ENCODE peak calls at places on chromosomes 4 and X, in seven cellular contexts. F is GM12865; D is right atrium auricular region; V is mesothelial cell of epicardium; Y is heart right ventricle; M is activated CD8-positive, alpha-beta T cell treated with anti-CD3 and anti-CD28 coated beads for 36 hours; C is fibroblast of pulmonary artery. R is an unnamed sample.

GRCh38 chr4:184237612-184238011 is 19.9 kb upstream of the ENPP6 start:
- DNase-seq in Y (no peak), M (peak; percentile 85), C (no peak), V (no peak), D (no peak), F (no peak), R (no peak)

GRCh38 chr4:90495936-90496335 is 368.7 kb downstream of the CCSER1 start:
- DNase-seq in D (no peak), C (no peak), F (no peak), M (no peak), Y (no peak), V (no peak), R (no peak)

GRCh38 chr4:152573861-152574260 is 38.0 kb upstream of the FBXW7 start:
- DNase-seq in Y (no peak), D (no peak), F (no peak), C (no peak), V (no peak), M (no peak), R (no peak)

GRCh38 chr4:2007804-2008670 is 737 bp downstream of the NELFA start:
- DNase-seq in Y (no peak), V (no peak), F (no peak), M (peak; percentile 23), D (no peak), C (peak; percentile 13), R (peak; percentile 45)

GRCh38 chrX:23331701-23332100 is 2.9 kb upstream of the PTCHD1 start:
- DNase-seq in V (no peak), Y (no peak), M (no peak), C (no peak), D (no peak), F (no peak), R (no peak)

GRCh38 chr4:116015062-116015461 is 901.6 kb upstream of the NDST4 start:
- DNase-seq in Y (no peak), F (no peak), V (no peak), M (no peak), C (no peak), D (no peak), R (no peak)

GRCh38 chr4:18934197-18934596 is 912.6 kb upstream of the LCORL start:
- DNase-seq in F (no peak), C (no peak), D (no peak), M (no peak), V (no peak), Y (no peak), R (no peak)

GRCh38 chr4:141307241-141307689 is 86.6 kb downstream of the ZNF330 start:
- DNase-seq in C (peak; percentile 74), D (peak; percentile 63), M (peak; percentile 90), Y (peak; percentile 24), V (peak; percentile 48), F (peak; percentile 98), R (peak; percentile 83)

GRCh38 chrX:76919761-76920160 is 492.3 kb downstream of the MAGEE1 start:
- DNase-seq in F (peak; percentile 37), C (no peak), D (no peak), V (no peak), Y (no peak), M (no peak), R (no peak)

GRCh38 chr4:116358633-116359222 is 726.6 kb downstream of the TRAM1L1 start:
- DNase-seq in F (peak; percentile 87), M (peak; percentile 48), V (no peak), C (peak; percentile 65), D (peak; percentile 56), Y (no peak), R (peak; percentile 52)

GRCh38 chrX:19747672-19748610 is 139.5 kb downstream of the SH3KBP1 start:
- DNase-seq in C (no peak), M (peak; percentile 85), Y (peak; percentile 15), F (peak; percentile 86), D (no peak), V (no peak), R (no peak)

GRCh38 chr4:108611360-108611759 is 9.0 kb upstream of the RPL34 start:
- DNase-seq in Y (no peak), F (no peak), M (no peak), D (no peak), C (peak; percentile 63), V (no peak), R (no peak)

GRCh38 chr4:94290245-94290644 is 52.4 kb downstream of the HPGDS start:
- DNase-seq in Y (no peak), M (no peak), F (no peak), D (no peak), V (no peak), C (peak; percentile 10), R (no peak)
- TF ChIP-seq CTCF in Y (no peak), M (no peak), F (no peak), D (no peak), V (no peak), C (peak; percentile 17), R (no peak)

GRCh38 chr4:37891221-37892159 is 606 bp downstream of the TBC1D1 start:
- DNase-seq in Y (no peak), C (no peak), D (no peak), M (peak; percentile 88), V (peak; percentile 47), F (peak; percentile 93), R (peak; percentile 80)
- TF ChIP-seq CTCF in Y (no peak), C (no peak), D (peak; percentile 30), M (no peak), V (no peak), F (no peak), R (no peak)

GRCh38 chr4:137980641-137981040 is 261.5 kb downstream of the SLC7A11 start:
- DNase-seq in V (no peak), Y (no peak), M (no peak), F (no peak), D (no peak), C (no peak), R (no peak)

GRCh38 chr4:137981277-137981676 is 260.9 kb downstream of the SLC7A11 start:
- DNase-seq in Y (no peak), C (peak; percentile 49), M (no peak), V (no peak), D (no peak), F (no peak), R (no peak)
- TF ChIP-seq CTCF in Y (no peak), C (peak; percentile 24), M (no peak), V (no peak), D (no peak), F (no peak), R (no peak)

GRCh38 chr4:7917669-7918068 is 22.0 kb downstream of the AFAP1 start:
- DNase-seq in M (no peak), Y (no peak), F (no peak), D (no peak), V (no peak), C (no peak), R (no peak)
- TF ChIP-seq CTCF in M (no peak), Y (no peak), F (no peak), D (no peak), V (no peak), C (peak; percentile 3), R (no peak)

GRCh38 chr4:126051709-126052424 is 737.1 kb downstream of the FAT4 start:
- DNase-seq in F (no peak), Y (no peak), V (no peak), C (peak; percentile 89), D (no peak), M (no peak), R (no peak)
- TF ChIP-seq CTCF in F (no peak), Y (no peak), V (no peak), C (peak; percentile 52), D (peak; percentile 24), M (no peak), R (no peak)

DNA sequence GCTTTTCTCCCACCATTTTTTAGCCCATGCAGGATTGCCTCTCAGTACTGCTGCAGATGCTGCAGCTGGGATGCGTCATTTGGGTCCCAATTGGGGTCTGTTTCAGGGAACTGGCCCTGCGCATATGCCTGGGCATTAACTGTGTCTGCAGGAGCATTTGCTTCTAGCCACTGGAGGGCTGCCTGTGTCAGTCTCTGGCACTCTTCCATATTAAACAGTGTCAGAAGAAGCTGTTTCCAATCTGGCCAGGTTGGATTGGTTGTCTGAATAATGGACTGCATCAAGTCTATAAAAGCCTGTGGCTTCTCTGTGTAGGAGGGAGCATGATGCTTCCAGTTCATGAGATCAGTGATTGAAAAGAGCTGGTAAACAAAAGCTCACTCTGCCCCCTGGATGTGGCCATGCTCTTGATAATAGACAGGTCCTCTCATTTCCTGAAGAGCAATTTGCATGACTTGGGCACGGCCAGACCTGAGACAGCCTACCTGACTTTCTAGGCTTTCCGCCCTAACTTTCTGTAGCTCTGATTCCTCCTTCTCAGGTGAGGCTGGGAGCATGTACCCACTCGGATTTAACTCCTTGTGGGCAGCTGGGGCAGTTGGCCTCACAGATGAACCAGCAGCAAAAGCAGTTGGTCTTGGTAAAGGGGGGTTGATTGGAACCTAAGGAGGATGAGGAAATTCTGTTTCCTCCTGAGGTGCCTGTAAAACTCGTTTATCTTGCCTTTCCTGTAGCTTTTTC is 29.2 kb downstream of the SULT1E1 start:
- DNase-seq in D (no peak), V (no peak), F (peak; percentile 36), M (peak; percentile 21), C (peak; percentile 77), Y (no peak), R (no peak)
- TF ChIP-seq CTCF in D (no peak), V (no peak), F (no peak), M (no peak), C (peak; percentile 30), Y (no peak), R (no peak)

GRCh38 chrX:96551320-96551872 is 133.2 kb upstream of the DIAPH2 start:
- DNase-seq in F (no peak), C (no peak), M (no peak), Y (no peak), V (no peak), D (no peak), R (no peak)
- TF ChIP-seq CTCF in F (no peak), C (no peak), M (no peak), Y (no peak), V (no peak), D (no peak), R (no peak)

GRCh38 chr4:9927317-9928007 is 93.8 kb downstream of the SLC2A9 start:
- DNase-seq in V (no peak), Y (no peak), F (no peak), D (no peak), M (no peak), C (no peak), R (no peak)
- TF ChIP-seq CTCF in V (no peak), Y (no peak), F (no peak), D (no peak), M (no peak), C (no peak), R (no peak)

GRCh38 chr4:170988446-170988845 is 824.8 kb upstream of the GALNTL6 start:
- DNase-seq in D (no peak), Y (no peak), C (no peak), F (no peak), V (no peak), M (no peak), R (no peak)

GRCh38 chr4:170990989-170991589 is 822.1 kb upstream of the GALNTL6 start:
- DNase-seq in V (no peak), Y (no peak), F (peak; percentile 67), M (no peak), D (no peak), C (no peak), R (peak; percentile 25)
- TF ChIP-seq CTCF in V (no peak), Y (no peak), F (peak; percentile 71), M (no peak), D (no peak), C (no peak), R (peak; percentile 17)